ENCODE peak calls at places on chromosome 5, in five cellular contexts. One of them, this sample, is unnamed.
A peak's percentile ranks its signal among the peaks of the same experiment; 100 is the strongest.

GRCh38 chr5:78546597-78546996 is 102.0 kb downstream of the LHFPL2 start:
- DNase-seq in tibial nerve: no peak
- DNase-seq in lower leg skin: no peak
- DNase-seq in nephron progenitor cell: no peak
- DNase-seq in CD4-positive, alpha-beta T cell: no peak
- DNase-seq in this sample: no peak

GRCh38 chr5:116068028-116068632 is 16.7 kb upstream of the COMMD10 start:
- DNase-seq in lower leg skin: peak; percentile 38
- DNase-seq in nephron progenitor cell: peak; percentile 22
- DNase-seq in tibial nerve: peak; percentile 82
- DNase-seq in CD4-positive, alpha-beta T cell: no peak
- DNase-seq in this sample: no peak

GRCh38 chr5:141476132-141476909 is 555 bp downstream of the PCDHGC3 start:
- DNase-seq in lower leg skin: peak; percentile 70
- DNase-seq in nephron progenitor cell: peak; percentile 31
- DNase-seq in CD4-positive, alpha-beta T cell: no peak
- DNase-seq in tibial nerve: peak; percentile 50
- DNase-seq in this sample: no peak

GRCh38 chr5:163730206-163730782 is 224.9 kb downstream of the MAT2B start:
- DNase-seq in nephron progenitor cell: no peak
- DNase-seq in tibial nerve: no peak
- DNase-seq in lower leg skin: no peak
- DNase-seq in CD4-positive, alpha-beta T cell: no peak
- DNase-seq in this sample: no peak

GRCh38 chr5:116063950-116064349 is 20.9 kb upstream of the COMMD10 start:
- DNase-seq in nephron progenitor cell: no peak
- DNase-seq in tibial nerve: no peak
- DNase-seq in CD4-positive, alpha-beta T cell: no peak
- DNase-seq in lower leg skin: no peak
- DNase-seq in this sample: no peak

GRCh38 chr5:143001764-143002351 is 231.7 kb downstream of the ARHGAP26 start:
- DNase-seq in nephron progenitor cell: no peak
- DNase-seq in CD4-positive, alpha-beta T cell: no peak
- DNase-seq in tibial nerve: no peak
- DNase-seq in lower leg skin: no peak
- DNase-seq in this sample: no peak

GRCh38 chr5:127203818-127204217 is 86.8 kb upstream of the MEGF10 start:
- DNase-seq in lower leg skin: no peak
- DNase-seq in CD4-positive, alpha-beta T cell: no peak
- DNase-seq in tibial nerve: no peak
- DNase-seq in nephron progenitor cell: no peak
- DNase-seq in this sample: no peak

GRCh38 chr5:31854625-31855526 is 215.9 kb downstream of the PDZD2 start:
- DNase-seq in nephron progenitor cell: peak; percentile 79
- DNase-seq in lower leg skin: peak; percentile 21
- DNase-seq in tibial nerve: peak; percentile 46
- DNase-seq in CD4-positive, alpha-beta T cell: peak; percentile 15
- DNase-seq in this sample: peak; percentile 81

GRCh38 chr5:32443541-32444190 is 874 bp downstream of the ZFR start:
- DNase-seq in nephron progenitor cell: peak; percentile 59
- DNase-seq in tibial nerve: no peak
- DNase-seq in lower leg skin: no peak
- DNase-seq in CD4-positive, alpha-beta T cell: peak; percentile 33
- DNase-seq in this sample: no peak

GRCh38 chr5:155056644-155057269 is 43.2 kb downstream of the KIF4B start:
- DNase-seq in tibial nerve: no peak
- DNase-seq in CD4-positive, alpha-beta T cell: no peak
- DNase-seq in nephron progenitor cell: peak; percentile 19
- DNase-seq in lower leg skin: no peak
- DNase-seq in this sample: no peak

GRCh38 chr5:59021837-59022514 is 439.1 kb downstream of the RAB3C start:
- DNase-seq in tibial nerve: no peak
- DNase-seq in lower leg skin: no peak
- DNase-seq in nephron progenitor cell: no peak
- DNase-seq in CD4-positive, alpha-beta T cell: no peak
- DNase-seq in this sample: no peak

GRCh38 chr5:73312146-73312871 is 136.3 kb downstream of the FOXD1 start:
- DNase-seq in lower leg skin: no peak
- DNase-seq in nephron progenitor cell: no peak
- DNase-seq in CD4-positive, alpha-beta T cell: no peak
- DNase-seq in tibial nerve: peak; percentile 53
- DNase-seq in this sample: no peak

GRCh38 chr5:87231037-87231808 is 36.5 kb upstream of the RASA1 start:
- DNase-seq in tibial nerve: no peak
- DNase-seq in nephron progenitor cell: no peak
- DNase-seq in lower leg skin: no peak
- DNase-seq in CD4-positive, alpha-beta T cell: no peak
- DNase-seq in this sample: no peak

GRCh38 chr5:91382530-91383026 is 539 bp downstream of the ARRDC3 start:
- DNase-seq in CD4-positive, alpha-beta T cell: peak; percentile 42
- DNase-seq in nephron progenitor cell: no peak
- DNase-seq in tibial nerve: no peak
- DNase-seq in lower leg skin: no peak
- DNase-seq in this sample: no peak

GRCh38 chr5:112006721-112007120 is 249.7 kb upstream of the NREP start:
- DNase-seq in nephron progenitor cell: no peak
- DNase-seq in lower leg skin: no peak
- DNase-seq in CD4-positive, alpha-beta T cell: no peak
- DNase-seq in tibial nerve: no peak
- DNase-seq in this sample: no peak

GRCh38 chr5:54608423-54609085 is 91.0 kb downstream of the SNX18 start:
- DNase-seq in CD4-positive, alpha-beta T cell: no peak
- DNase-seq in tibial nerve: no peak
- DNase-seq in lower leg skin: no peak
- DNase-seq in nephron progenitor cell: no peak
- DNase-seq in this sample: no peak

GRCh38 chr5:31771500-31771899 is 132.6 kb downstream of the PDZD2 start:
- DNase-seq in lower leg skin: no peak
- DNase-seq in tibial nerve: no peak
- DNase-seq in CD4-positive, alpha-beta T cell: no peak
- DNase-seq in nephron progenitor cell: no peak
- DNase-seq in this sample: no peak

GRCh38 chr5:41193462-41194166 is 19.7 kb downstream of the C6 start:
- DNase-seq in lower leg skin: peak; percentile 94
- DNase-seq in nephron progenitor cell: no peak
- DNase-seq in CD4-positive, alpha-beta T cell: no peak
- DNase-seq in tibial nerve: peak; percentile 100
- DNase-seq in this sample: no peak

GRCh38 chr5:164345173-164345572 is 839.8 kb downstream of the MAT2B start:
- DNase-seq in CD4-positive, alpha-beta T cell: no peak
- DNase-seq in nephron progenitor cell: peak; percentile 11
- DNase-seq in tibial nerve: no peak
- DNase-seq in lower leg skin: no peak
- DNase-seq in this sample: no peak

GRCh38 chr5:130099001-130099400 is 194.7 kb downstream of the CHSY3 start:
- DNase-seq in lower leg skin: no peak
- DNase-seq in tibial nerve: no peak
- DNase-seq in CD4-positive, alpha-beta T cell: no peak
- DNase-seq in nephron progenitor cell: no peak
- DNase-seq in this sample: no peak

GRCh38 chr5:83417884-83418283 is 53.7 kb upstream of the VCAN start:
- DNase-seq in CD4-positive, alpha-beta T cell: no peak
- DNase-seq in tibial nerve: no peak
- DNase-seq in lower leg skin: no peak
- DNase-seq in nephron progenitor cell: no peak
- DNase-seq in this sample: no peak

GRCh38 chr5:118548761-118549160 is 439.6 kb downstream of the DTWD2 start:
- DNase-seq in tibial nerve: no peak
- DNase-seq in CD4-positive, alpha-beta T cell: no peak
- DNase-seq in lower leg skin: no peak
- DNase-seq in nephron progenitor cell: no peak
- DNase-seq in this sample: no peak

GRCh38 chr5:12477556-12477955 is 573.3 kb upstream of the CTNND2 start:
- DNase-seq in nephron progenitor cell: no peak
- DNase-seq in lower leg skin: no peak
- DNase-seq in tibial nerve: no peak
- DNase-seq in CD4-positive, alpha-beta T cell: no peak
- DNase-seq in this sample: no peak

GRCh38 chr5:24289582-24289981 is 355.2 kb downstream of the CDH10 start:
- DNase-seq in lower leg skin: no peak
- DNase-seq in tibial nerve: no peak
- DNase-seq in CD4-positive, alpha-beta T cell: no peak
- DNase-seq in nephron progenitor cell: no peak
- DNase-seq in this sample: no peak

GRCh38 chr5:116378007-116378831 is 196.4 kb downstream of the SEMA6A start:
- DNase-seq in nephron progenitor cell: peak; percentile 20
- DNase-seq in CD4-positive, alpha-beta T cell: no peak
- DNase-seq in tibial nerve: no peak
- DNase-seq in lower leg skin: no peak
- DNase-seq in this sample: no peak

GRCh38 chr5:1052076-1052475 is 43.5 kb downstream of the NKD2 start:
- DNase-seq in lower leg skin: no peak
- DNase-seq in nephron progenitor cell: no peak
- DNase-seq in CD4-positive, alpha-beta T cell: no peak
- DNase-seq in tibial nerve: no peak
- DNase-seq in this sample: no peak

GRCh38 chr5:123665822-123666371 is 153.9 kb downstream of the CSNK1G3 start:
- DNase-seq in tibial nerve: no peak
- DNase-seq in CD4-positive, alpha-beta T cell: no peak
- DNase-seq in nephron progenitor cell: no peak
- DNase-seq in lower leg skin: no peak
- DNase-seq in this sample: no peak

GRCh38 chr5:130066644-130067043 is 162.4 kb downstream of the CHSY3 start:
- DNase-seq in tibial nerve: no peak
- DNase-seq in lower leg skin: no peak
- DNase-seq in nephron progenitor cell: no peak
- DNase-seq in CD4-positive, alpha-beta T cell: no peak
- DNase-seq in this sample: no peak

GRCh38 chr5:78778538-78778937 is 130.0 kb upstream of the LHFPL2 start:
- DNase-seq in CD4-positive, alpha-beta T cell: no peak
- DNase-seq in tibial nerve: no peak
- DNase-seq in lower leg skin: no peak
- DNase-seq in nephron progenitor cell: no peak
- DNase-seq in this sample: no peak

GRCh38 chr5:80034962-80035821 is at the start of gene THBS4:
- DNase-seq in CD4-positive, alpha-beta T cell: no peak
- DNase-seq in lower leg skin: no peak
- DNase-seq in nephron progenitor cell: peak; percentile 69
- DNase-seq in tibial nerve: no peak
- DNase-seq in this sample: no peak

GRCh38 chr5:34042302-34042701 is 711 bp downstream of the C1QTNF3 start:
- DNase-seq in lower leg skin: peak; percentile 31
- DNase-seq in CD4-positive, alpha-beta T cell: no peak
- DNase-seq in nephron progenitor cell: peak; percentile 21
- DNase-seq in tibial nerve: peak; percentile 16
- DNase-seq in this sample: no peak

GRCh38 chr5:93477791-93478190 is 103.2 kb downstream of the NR2F1-AS1 start:
- DNase-seq in lower leg skin: no peak
- DNase-seq in CD4-positive, alpha-beta T cell: no peak
- DNase-seq in nephron progenitor cell: no peak
- DNase-seq in tibial nerve: no peak
- DNase-seq in this sample: no peak

GRCh38 chr5:93479982-93480509 is 101.0 kb downstream of the NR2F1-AS1 start:
- DNase-seq in nephron progenitor cell: no peak
- DNase-seq in tibial nerve: no peak
- DNase-seq in CD4-positive, alpha-beta T cell: no peak
- DNase-seq in lower leg skin: no peak
- DNase-seq in this sample: no peak

GRCh38 chr5:93476211-93476851 is 104.7 kb downstream of the NR2F1-AS1 start:
- DNase-seq in nephron progenitor cell: no peak
- DNase-seq in lower leg skin: no peak
- DNase-seq in tibial nerve: no peak
- DNase-seq in CD4-positive, alpha-beta T cell: no peak
- DNase-seq in this sample: no peak
- TF ChIP-seq CTCF in nephron progenitor cell: no peak
- TF ChIP-seq CTCF in lower leg skin: no peak
- TF ChIP-seq CTCF in tibial nerve: no peak
- TF ChIP-seq CTCF in CD4-positive, alpha-beta T cell: no peak
- TF ChIP-seq CTCF in this sample: no peak

GRCh38 chr5:11182441-11183080 is 421.5 kb upstream of the DAP start:
- DNase-seq in CD4-positive, alpha-beta T cell: no peak
- DNase-seq in tibial nerve: peak; percentile 12
- DNase-seq in nephron progenitor cell: peak; percentile 16
- DNase-seq in lower leg skin: no peak
- DNase-seq in this sample: no peak
- TF ChIP-seq CTCF in CD4-positive, alpha-beta T cell: no peak
- TF ChIP-seq CTCF in tibial nerve: peak; percentile 24
- TF ChIP-seq CTCF in nephron progenitor cell: peak; percentile 51
- TF ChIP-seq CTCF in lower leg skin: no peak
- TF ChIP-seq CTCF in this sample: peak; percentile 58

DNA sequence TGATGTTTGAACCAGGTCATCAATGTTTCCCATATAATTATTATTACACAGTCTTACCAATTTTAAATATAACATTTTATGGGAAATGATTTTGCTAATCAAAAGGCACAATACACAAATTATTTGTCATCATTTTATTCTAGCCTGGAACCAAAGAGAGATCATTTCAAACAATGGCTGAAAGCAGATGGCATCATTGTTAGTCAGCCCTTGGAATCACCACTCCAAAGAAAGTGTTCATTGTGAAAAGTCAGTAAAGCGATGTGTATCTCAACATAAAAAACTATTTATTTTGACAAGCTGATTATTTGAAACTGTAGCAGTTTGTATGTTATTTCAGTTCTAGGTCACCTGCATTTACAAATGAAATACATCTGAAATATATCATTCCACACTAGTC is 1068.7 kb downstream of the CDH12 start:
- DNase-seq in nephron progenitor cell: no peak
- DNase-seq in CD4-positive, alpha-beta T cell: no peak
- DNase-seq in tibial nerve: no peak
- DNase-seq in lower leg skin: no peak
- DNase-seq in this sample: no peak
- TF ChIP-seq CTCF in nephron progenitor cell: no peak
- TF ChIP-seq CTCF in CD4-positive, alpha-beta T cell: no peak
- TF ChIP-seq CTCF in tibial nerve: no peak
- TF ChIP-seq CTCF in lower leg skin: no peak
- TF ChIP-seq CTCF in this sample: no peak

GRCh38 chr5:171363846-171364245 is 23.8 kb upstream of the NPM1 start:
- DNase-seq in tibial nerve: no peak
- DNase-seq in nephron progenitor cell: no peak
- DNase-seq in lower leg skin: no peak
- DNase-seq in CD4-positive, alpha-beta T cell: no peak
- DNase-seq in this sample: no peak

GRCh38 chr5:171367424-171368370 is 20.0 kb upstream of the NPM1 start:
- DNase-seq in lower leg skin: no peak
- DNase-seq in tibial nerve: no peak
- DNase-seq in nephron progenitor cell: no peak
- DNase-seq in CD4-positive, alpha-beta T cell: no peak
- DNase-seq in this sample: no peak

GRCh38 chr5:171369056-171369455 is 18.6 kb upstream of the NPM1 start:
- DNase-seq in nephron progenitor cell: no peak
- DNase-seq in CD4-positive, alpha-beta T cell: no peak
- DNase-seq in lower leg skin: no peak
- DNase-seq in tibial nerve: no peak
- DNase-seq in this sample: no peak

GRCh38 chr5:171366645-171367044 is 21.0 kb upstream of the NPM1 start:
- DNase-seq in tibial nerve: no peak
- DNase-seq in CD4-positive, alpha-beta T cell: no peak
- DNase-seq in nephron progenitor cell: no peak
- DNase-seq in lower leg skin: no peak
- DNase-seq in this sample: no peak

DNA sequence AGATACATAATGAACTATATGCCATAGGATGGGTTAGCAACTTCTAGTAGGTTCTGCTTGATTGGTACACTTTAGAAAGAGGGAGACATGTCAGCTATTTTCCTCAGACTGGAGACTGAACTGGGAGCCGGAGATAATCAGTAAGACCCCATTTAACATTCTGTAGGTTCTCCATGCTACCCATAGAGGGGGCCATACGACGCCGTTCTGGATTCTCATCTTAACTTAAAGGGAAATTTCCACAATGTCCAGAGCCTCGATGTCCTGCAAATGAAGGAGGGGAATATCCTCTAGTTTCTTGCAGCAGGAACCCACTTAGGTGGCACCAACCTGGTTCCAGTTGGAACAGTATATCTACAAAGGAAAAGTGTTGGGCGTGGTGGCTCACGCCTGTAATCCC is 22.3 kb upstream of the NPM1 start:
- DNase-seq in lower leg skin: no peak
- DNase-seq in nephron progenitor cell: peak; percentile 15
- DNase-seq in CD4-positive, alpha-beta T cell: no peak
- DNase-seq in tibial nerve: no peak
- DNase-seq in this sample: no peak
- TF ChIP-seq CTCF in lower leg skin: no peak
- TF ChIP-seq CTCF in nephron progenitor cell: peak; percentile 52
- TF ChIP-seq CTCF in CD4-positive, alpha-beta T cell: no peak
- TF ChIP-seq CTCF in tibial nerve: no peak
- TF ChIP-seq CTCF in this sample: peak; percentile 45

This sample was measured in D721Med.